ENCODE peak calls at places on chromosomes 5 and 9, in seven cellular contexts. R is tibial artery, E is HCT116, M is uterus, Z is GM23248, S is neuronal stem cell, N is fibroblast of lung. G is an unnamed sample. For H3K36me3 and H3K4me1, the result is how much of the 10 kb centered on the place peaks cover.

GRCh38 chr5:59348189-59348588 is 545.3 kb downstream of the PDE4D start:
- DNase-seq in Z (no peak), N (no peak), R (no peak), E (no peak), S (no peak), M (no peak), G (no peak)

GRCh38 chr5:152864993-152865392 is 459.9 kb upstream of the NMUR2 start:
- DNase-seq in R (no peak), E (no peak), N (no peak), Z (no peak), S (no peak), M (no peak), G (peak)

GRCh38 chr9:96450613-96451544 is 910 bp downstream of the HABP4 start:
- DNase-seq in S (no peak), R (peak), N (peak), E (no peak), Z (peak), M (peak), G (peak)

GRCh38 chr5:122756263-122756911 is 18.5 kb upstream of the SNX2 start:
- DNase-seq in S (no peak), E (no peak), M (no peak), R (no peak), Z (peak), N (peak), G (no peak)

GRCh38 chr5:177300971-177301370 is 2.5 kb downstream of the RAB24 start:
- DNase-seq in R (peak), M (no peak), S (no peak), E (no peak), N (no peak), Z (no peak), G (no peak)

GRCh38 chr5:399296-400281 is 43.4 kb upstream of the EXOC3 start:
- DNase-seq in Z (peak), R (peak), M (peak), N (peak), S (peak), E (peak), G (peak)

GRCh38 chr9:111866976-111867375 is 29.6 kb upstream of the UGCG start:
- DNase-seq in Z (peak), E (no peak), S (no peak), R (no peak), N (peak), M (no peak), G (peak)

GRCh38 chr9:121684381-121685145 is 33.1 kb downstream of the DAB2IP start:
- DNase-seq in S (peak), M (peak), Z (peak), N (peak), E (no peak), R (no peak), G (peak)

GRCh38 chr5:119515192-119515591 is 62.9 kb downstream of the HSD17B4 start:
- DNase-seq in S (no peak), R (no peak), E (no peak), M (no peak), Z (peak), N (peak), G (peak)

GRCh38 chr9:71472400-71472799 is 295.9 kb downstream of the CEMIP2 start:
- DNase-seq in S (no peak), E (no peak), M (no peak), N (no peak), R (no peak), Z (no peak), G (no peak)

GRCh38 chr9:115395511-115396021 is 277.6 kb upstream of the TNC start:
- DNase-seq in S (no peak), N (no peak), R (no peak), M (no peak), Z (no peak), E (no peak), G (peak)

GRCh38 chr9:132451276-132451675 is 41.3 kb downstream of the CFAP77 start:
- DNase-seq in N (no peak), R (no peak), M (no peak), Z (no peak), S (no peak), E (no peak), G (no peak)

GRCh38 chr5:50441479-50441815 is 359 bp upstream of the EMB start:
- DNase-seq in N (no peak), S (no peak), E (no peak), R (no peak), Z (no peak), M (no peak), G (no peak)

GRCh38 chr5:133943475-133943817 is 25.0 kb downstream of the C5orf15 start:
- DNase-seq in R (no peak), N (no peak), Z (no peak), S (no peak), E (no peak), M (no peak), G (no peak)

GRCh38 chr5:133489632-133490031 is 122.7 kb downstream of the FSTL4 start:
- DNase-seq in S (no peak), M (no peak), N (no peak), Z (no peak), E (peak), R (no peak), G (no peak)

GRCh38 chr5:116410345-116410890 is 164.2 kb downstream of the SEMA6A start:
- DNase-seq in S (no peak), N (no peak), M (no peak), E (no peak), Z (no peak), R (no peak), G (no peak)

GRCh38 chr9:99169982-99170761 is 51.6 kb downstream of the ALG2 start:
- DNase-seq in Z (no peak), S (peak), M (no peak), N (no peak), R (no peak), E (no peak), G (no peak)

GRCh38 chr5:32299059-32299677 is 13.6 kb downstream of the MTMR12 start:
- DNase-seq in S (no peak), R (no peak), E (no peak), M (no peak), Z (no peak), N (no peak), G (no peak)

GRCh38 chr5:169139381-169140125 is 161.4 kb downstream of the SLIT3 start:
- DNase-seq in S (no peak), M (no peak), E (no peak), R (no peak), N (no peak), Z (no peak), G (no peak)

GRCh38 chr5:149412783-149413476 is 33.8 kb upstream of the IL17B start:
- DNase-seq in Z (peak), S (no peak), E (no peak), N (no peak), R (peak), M (peak), G (no peak)

GRCh38 chr5:56025303-56025885 is 30.6 kb upstream of the IL6ST start:
- DNase-seq in S (no peak), N (no peak), Z (peak), R (no peak), E (no peak), M (no peak), G (no peak)

GRCh38 chr5:56152437-56152836 is 80.7 kb downstream of the ANKRD55 start:
- DNase-seq in S (no peak), M (no peak), Z (no peak), N (no peak), R (no peak), E (no peak), G (no peak)

GRCh38 chr5:16666861-16667481 is 50.2 kb upstream of the RETREG1 start:
- DNase-seq in R (no peak), M (no peak), S (no peak), N (peak), E (no peak), Z (peak), G (peak)

DNA sequence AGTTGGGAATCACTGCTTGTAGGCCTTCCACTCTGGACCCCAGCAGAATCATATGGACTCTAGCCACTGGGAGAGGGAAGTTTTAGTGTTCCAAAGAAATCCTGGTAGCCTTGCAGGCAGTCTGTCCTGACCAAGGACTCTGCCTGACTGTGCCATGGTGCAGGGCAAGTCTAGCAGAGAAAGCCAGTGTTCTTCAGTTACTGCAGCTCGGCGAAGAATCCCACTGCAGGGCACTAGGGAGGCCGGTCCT is 20.3 kb upstream of the MATR3 start:
- DNase-seq in M (no peak), Z (no peak), E (no peak), R (no peak), N (no peak), S (no peak), G (peak)
- H3K4me3 ChIP-seq in M (peak), Z (peak), E (peak), R (peak), N (peak), S (peak), G (peak)

GRCh38 chr9:36336511-36336910 is 63.6 kb downstream of the RNF38 start:
- DNase-seq in M (no peak), N (peak), R (no peak), E (no peak), S (no peak), Z (peak), G (peak)
- H3K36me3 ChIP-seq in M (under half), N (under half), R (half or more), E (under half), S (half or more), Z (half or more), G (under half)

GRCh38 chr9:129615407-129616285 is 5.3 kb downstream of the C9orf50 start:
- DNase-seq in E (no peak), S (no peak), N (no peak), M (no peak), R (no peak), Z (no peak), G (no peak)
- H3K4me1 ChIP-seq in E (half or more), S (under half), N (under half), M (under half), R (under half), Z (under half), G (under half)

GRCh38 chr5:142785211-142785610 is 15.0 kb downstream of the ARHGAP26 start:
- DNase-seq in E (no peak), Z (peak), M (no peak), S (no peak), R (no peak), N (no peak), G (no peak)

GRCh38 chr5:142784405-142784955 is 14.3 kb downstream of the ARHGAP26 start:
- DNase-seq in R (no peak), M (no peak), N (no peak), E (no peak), Z (peak), S (no peak), G (no peak)

GRCh38 chr5:142783601-142784291 is 13.6 kb downstream of the ARHGAP26 start:
- DNase-seq in N (no peak), S (no peak), M (no peak), R (peak), E (no peak), Z (peak), G (no peak)

GRCh38 chr5:142780871-142781270 is 10.7 kb downstream of the ARHGAP26 start:
- DNase-seq in Z (no peak), R (no peak), N (no peak), E (no peak), S (no peak), M (no peak), G (no peak)

DNA sequence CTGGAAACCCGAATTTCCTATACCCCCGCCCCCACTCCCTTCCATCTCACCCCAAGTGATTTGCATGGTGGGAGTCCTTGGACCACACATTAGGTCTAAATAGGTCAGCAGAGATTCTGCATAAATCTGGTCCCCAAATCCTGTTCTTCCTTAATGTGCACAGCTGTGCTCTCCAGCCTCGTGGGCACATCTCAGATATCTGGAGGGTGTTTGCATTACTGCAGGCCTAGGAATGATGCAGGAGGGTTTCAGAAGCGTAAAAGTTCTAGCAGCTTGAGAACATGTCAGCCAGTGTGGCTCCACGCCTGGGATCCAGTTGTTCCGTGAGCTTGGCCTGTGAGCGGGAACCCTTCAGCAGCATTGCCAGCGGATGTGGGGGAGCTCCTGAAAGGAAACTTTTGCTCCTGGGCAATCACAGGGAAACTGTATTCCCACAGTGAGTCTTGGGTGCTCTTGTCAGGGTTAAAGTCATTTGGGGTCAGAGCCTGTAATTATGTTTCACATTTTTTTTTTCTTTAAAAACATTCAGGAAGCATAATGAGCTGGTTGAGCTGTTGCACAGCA is 12.9 kb downstream of the ARHGAP26 start:
- DNase-seq in E (no peak), Z (peak), R (peak), S (no peak), N (no peak), M (peak), G (no peak)
- H3K4me3 ChIP-seq in E (no peak), Z (peak), R (no peak), S (no peak), N (no peak), M (no peak), G (no peak)

GRCh38 chr9:137111788-137112563 is 2.6 kb downstream of the DPP7 start:
- DNase-seq in S (no peak), M (no peak), N (no peak), R (no peak), Z (no peak), E (no peak), G (no peak)
- H3K36me3 ChIP-seq in S (under half), M (under half), N (under half), R (half or more), Z (under half), E (under half), G (under half)